ENCODE peak calls at places on chromosomes 12 and 14, in ten cellular contexts. O, H, S, T, Z, E, U, P, Q and G are unnamed samples.

GRCh38 chr12:52243774-52244614 is 11.0 kb downstream of the KRT7 start:
- DNase-seq in U (no peak), H (no peak), Z (peak; percentile 86), T (peak; percentile 96), P (peak; percentile 95), O (peak; percentile 93), Q (peak; percentile 65), S (no peak), E (peak; percentile 92), G (no peak)

GRCh38 chr12:113479193-113479577 is 7.5 kb upstream of the LHX5 start:
- DNase-seq in E (no peak), H (no peak), Q (no peak), U (no peak), T (no peak), Z (no peak), S (no peak), O (no peak), P (no peak), G (no peak)

GRCh38 chr12:98696036-98696646 is 51.1 kb downstream of the APAF1 start:
- DNase-seq in T (peak; percentile 8), E (no peak), H (no peak), Z (no peak), S (no peak), U (no peak), Q (no peak), O (peak; percentile 9), P (no peak), G (no peak)

GRCh38 chr12:77343291-77343690 is 277.9 kb upstream of the E2F7 start:
- DNase-seq in Q (no peak), Z (no peak), O (peak; percentile 46), E (no peak), H (no peak), S (no peak), U (no peak), P (no peak), T (peak; percentile 76), G (no peak)

GRCh38 chr12:5889381-5890047 is 55.5 kb downstream of the ANO2 start:
- DNase-seq in Z (no peak), P (peak; percentile 45), Q (no peak), H (no peak), T (no peak), O (no peak), U (no peak), E (no peak), S (no peak), G (no peak)

GRCh38 chr14:74508292-74508731 is 14.7 kb downstream of the ISCA2 start:
- DNase-seq in O (no peak), Q (peak; percentile 0), H (no peak), U (no peak), Z (no peak), E (no peak), S (peak; percentile 39), P (peak; percentile 35), T (peak; percentile 29), G (no peak)

GRCh38 chr14:104333903-104334811 is 195.8 kb downstream of the KIF26A start:
- DNase-seq in T (no peak), P (no peak), Q (no peak), E (no peak), H (no peak), U (no peak), O (no peak), Z (no peak), S (no peak), G (no peak)

GRCh38 chr14:70898346-70898745 is 8.9 kb upstream of the PCNX1 start:
- DNase-seq in Q (no peak), E (no peak), P (no peak), O (no peak), Z (no peak), H (no peak), T (no peak), S (no peak), U (no peak), G (no peak)

GRCh38 chr14:50773632-50774541 is 57.1 kb downstream of the NIN start:
- DNase-seq in T (peak; percentile 82), E (no peak), Q (no peak), Z (peak; percentile 31), S (peak; percentile 72), P (peak; percentile 31), H (peak; percentile 37), U (no peak), O (peak; percentile 50), G (peak; percentile 25)

GRCh38 chr14:68146812-68147211 is 327.2 kb downstream of the RAD51B start:
- DNase-seq in P (no peak), S (no peak), T (peak; percentile 96), U (no peak), E (no peak), O (peak; percentile 96), Z (no peak), Q (no peak), H (no peak), G (no peak)

GRCh38 chr14:61281186-61281676 is at the start of gene TMEM30B:
- DNase-seq in O (no peak), T (no peak), P (no peak), Q (no peak), E (peak; percentile 74), S (no peak), U (no peak), Z (peak; percentile 62), H (peak; percentile 77), G (no peak)

GRCh38 chr12:85356596-85357385 is 76.8 kb downstream of the ALX1 start:
- DNase-seq in H (no peak), S (no peak), Q (no peak), Z (no peak), E (no peak), T (no peak), O (no peak), U (no peak), P (no peak), G (no peak)

GRCh38 chr12:52307836-52308806 is 13.1 kb downstream of the KRT83 start:
- DNase-seq in P (peak; percentile 71), H (peak; percentile 39), Z (no peak), E (peak; percentile 74), O (peak; percentile 11), U (peak; percentile 58), S (peak; percentile 87), T (peak; percentile 65), Q (no peak), G (no peak)

GRCh38 chr14:76775695-76776305 is 14.5 kb downstream of the VASH1 start:
- DNase-seq in T (no peak), Q (no peak), H (no peak), S (no peak), Z (no peak), P (no peak), E (no peak), O (no peak), U (no peak), G (no peak)

GRCh38 chr12:111777345-111778045 is 10.8 kb downstream of the ALDH2 start:
- DNase-seq in P (peak; percentile 54), S (no peak), T (no peak), U (no peak), O (no peak), Q (no peak), Z (no peak), E (no peak), H (no peak), G (no peak)

GRCh38 chr12:122064034-122064777 is 14.3 kb upstream of the MLXIP start:
- DNase-seq in P (peak; percentile 99), H (peak; percentile 44), U (peak; percentile 65), O (peak; percentile 90), E (peak; percentile 88), Z (peak; percentile 70), Q (peak; percentile 59), T (peak; percentile 97), S (peak; percentile 81), G (no peak)

GRCh38 chr14:20317720-20318119 is 12.0 kb upstream of the TTC5 start:
- DNase-seq in E (no peak), P (no peak), Z (no peak), O (no peak), Q (no peak), H (no peak), S (no peak), T (no peak), U (no peak), G (no peak)

GRCh38 chr14:66361013-66361412 is 125.2 kb upstream of the CCDC196 start:
- DNase-seq in E (no peak), Z (no peak), S (no peak), O (no peak), Q (no peak), H (no peak), T (peak; percentile 3), P (no peak), U (no peak), G (no peak)

GRCh38 chr12:27207626-27208413 is 36.3 kb upstream of the STK38L start:
- DNase-seq in H (no peak), Z (no peak), S (no peak), O (peak; percentile 45), T (peak; percentile 36), U (no peak), E (no peak), P (no peak), Q (no peak), G (no peak)

DNA sequence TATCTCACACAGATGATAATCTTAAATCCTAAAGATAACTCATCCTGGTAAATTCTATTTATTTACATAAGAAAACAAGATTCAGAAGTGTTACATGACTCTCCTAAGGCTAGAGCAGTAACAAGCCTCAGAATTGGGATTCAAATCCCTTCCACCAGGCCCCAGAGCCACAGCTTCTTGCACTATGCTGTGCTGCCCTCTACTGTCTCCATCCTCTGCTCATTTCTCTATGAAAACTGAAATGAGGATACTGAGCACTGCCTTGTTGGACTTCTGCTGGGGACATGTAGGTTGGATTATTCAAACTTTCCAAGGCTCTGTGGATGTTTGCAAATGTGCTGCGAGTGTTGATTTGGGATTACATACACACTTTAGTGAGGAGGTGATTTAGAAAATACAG is 23.5 kb upstream of the C12orf50 start:
- DNase-seq in Z (no peak), U (no peak), Q (no peak), E (no peak), S (peak; percentile 14), O (peak; percentile 44), P (peak; percentile 60), H (no peak), T (peak; percentile 71), G (no peak)
- TF ChIP-seq CTCF in Z (no peak), U (no peak), Q (no peak), E (no peak), S (no peak), O (peak; percentile 49), P (peak; percentile 65), H (peak; percentile 47), T (peak; percentile 61), G (peak; percentile 60)

GRCh38 chr12:21248679-21249078 is 86.0 kb downstream of the SLCO1A2 start:
- DNase-seq in E (no peak), Z (no peak), H (no peak), P (peak; percentile 44), Q (no peak), T (peak; percentile 1), O (no peak), U (no peak), S (no peak), G (no peak)
- TF ChIP-seq CTCF in E (no peak), Z (no peak), H (peak; percentile 46), P (peak; percentile 10), Q (no peak), T (no peak), O (peak; percentile 14), U (no peak), S (no peak), G (peak; percentile 34)

GRCh38 chr12:44812062-44812461 is 64.1 kb downstream of the NELL2 start:
- DNase-seq in O (no peak), T (peak; percentile 1), P (peak; percentile 35), E (no peak), Q (no peak), U (no peak), H (no peak), S (no peak), Z (no peak), G (no peak)
- TF ChIP-seq CTCF in O (no peak), T (no peak), P (peak; percentile 11), E (no peak), Q (no peak), U (no peak), H (peak; percentile 21), S (no peak), Z (no peak), G (peak; percentile 15)

GRCh38 chr14:100122481-100123215 is 36.8 kb downstream of the DEGS2 start:
- DNase-seq in E (no peak), O (no peak), H (no peak), T (no peak), Q (no peak), P (peak; percentile 44), Z (no peak), U (no peak), S (no peak), G (no peak)
- TF ChIP-seq CTCF in E (no peak), O (no peak), H (no peak), T (no peak), Q (no peak), P (no peak), Z (no peak), U (no peak), S (no peak), G (no peak)